ENCODE peak calls at places on chromosomes 12 and 14, in five cellular contexts. One of them, this sample, is unnamed.

GRCh38 chr12:95385246-95385645 is 88.7 kb upstream of the METAP2 start:
- DNase-seq in activated T-cell treated with anti-CD3 and anti-CD28 coated beads, Interleukin-2, amount 50 U/mL, for 72 hours: no peak
- DNase-seq in anterior cingulate cortex: no peak
- DNase-seq in astrocyte of the spinal cord: peak; percentile 54
- DNase-seq in activated T-helper 1 cell treated with Interleukin-2 at 50 U/mL for 16 hours: no peak
- DNase-seq in this sample: no peak

GRCh38 chr14:26593377-26593776 is 4.5 kb downstream of the NOVA1 start:
- DNase-seq in activated T-cell treated with anti-CD3 and anti-CD28 coated beads, Interleukin-2, amount 50 U/mL, for 72 hours: no peak
- DNase-seq in anterior cingulate cortex: no peak
- DNase-seq in astrocyte of the spinal cord: no peak
- DNase-seq in activated T-helper 1 cell treated with Interleukin-2 at 50 U/mL for 16 hours: no peak
- DNase-seq in this sample: no peak

GRCh38 chr12:96198970-96199369 is 4.8 kb downstream of the ELK3 start:
- DNase-seq in activated T-cell treated with anti-CD3 and anti-CD28 coated beads, Interleukin-2, amount 50 U/mL, for 72 hours: no peak
- DNase-seq in anterior cingulate cortex: no peak
- DNase-seq in astrocyte of the spinal cord: peak; percentile 93
- DNase-seq in activated T-helper 1 cell treated with Interleukin-2 at 50 U/mL for 16 hours: no peak
- DNase-seq in this sample: no peak

GRCh38 chr14:60254176-60254575 is 5.2 kb downstream of the PPM1A start:
- DNase-seq in activated T-cell treated with anti-CD3 and anti-CD28 coated beads, Interleukin-2, amount 50 U/mL, for 72 hours: no peak
- DNase-seq in anterior cingulate cortex: no peak
- DNase-seq in astrocyte of the spinal cord: no peak
- DNase-seq in activated T-helper 1 cell treated with Interleukin-2 at 50 U/mL for 16 hours: no peak
- DNase-seq in this sample: no peak

GRCh38 chr14:21671371-21671770 is 2.2 kb downstream of the OR4E1 start:
- DNase-seq in activated T-cell treated with anti-CD3 and anti-CD28 coated beads, Interleukin-2, amount 50 U/mL, for 72 hours: no peak
- DNase-seq in anterior cingulate cortex: no peak
- DNase-seq in astrocyte of the spinal cord: no peak
- DNase-seq in activated T-helper 1 cell treated with Interleukin-2 at 50 U/mL for 16 hours: no peak
- DNase-seq in this sample: no peak

GRCh38 chr14:72962829-72963312 is 36.6 kb downstream of the DCAF4 start:
- DNase-seq in activated T-cell treated with anti-CD3 and anti-CD28 coated beads, Interleukin-2, amount 50 U/mL, for 72 hours: no peak
- DNase-seq in anterior cingulate cortex: no peak
- DNase-seq in astrocyte of the spinal cord: peak; percentile 80
- DNase-seq in activated T-helper 1 cell treated with Interleukin-2 at 50 U/mL for 16 hours: no peak
- DNase-seq in this sample: peak; percentile 41

GRCh38 chr12:85835810-85836715 is at the start of gene RASSF9:
- DNase-seq in activated T-cell treated with anti-CD3 and anti-CD28 coated beads, Interleukin-2, amount 50 U/mL, for 72 hours: no peak
- DNase-seq in anterior cingulate cortex: peak; percentile 2
- DNase-seq in astrocyte of the spinal cord: peak; percentile 92
- DNase-seq in activated T-helper 1 cell treated with Interleukin-2 at 50 U/mL for 16 hours: no peak
- DNase-seq in this sample: no peak

GRCh38 chr12:104610513-104611235 is 153.9 kb downstream of the CHST11 start:
- DNase-seq in activated T-cell treated with anti-CD3 and anti-CD28 coated beads, Interleukin-2, amount 50 U/mL, for 72 hours: no peak
- DNase-seq in anterior cingulate cortex: no peak
- DNase-seq in astrocyte of the spinal cord: no peak
- DNase-seq in activated T-helper 1 cell treated with Interleukin-2 at 50 U/mL for 16 hours: no peak
- DNase-seq in this sample: no peak

GRCh38 chr12:25107920-25108319 is 87.0 kb downstream of the DNAI7 start:
- DNase-seq in activated T-cell treated with anti-CD3 and anti-CD28 coated beads, Interleukin-2, amount 50 U/mL, for 72 hours: no peak
- DNase-seq in anterior cingulate cortex: peak; percentile 1
- DNase-seq in astrocyte of the spinal cord: no peak
- DNase-seq in activated T-helper 1 cell treated with Interleukin-2 at 50 U/mL for 16 hours: no peak
- DNase-seq in this sample: no peak

GRCh38 chr12:64030155-64030554 is 185.7 kb downstream of the SRGAP1 start:
- DNase-seq in activated T-cell treated with anti-CD3 and anti-CD28 coated beads, Interleukin-2, amount 50 U/mL, for 72 hours: no peak
- DNase-seq in anterior cingulate cortex: no peak
- DNase-seq in astrocyte of the spinal cord: no peak
- DNase-seq in activated T-helper 1 cell treated with Interleukin-2 at 50 U/mL for 16 hours: no peak
- DNase-seq in this sample: no peak

GRCh38 chr12:63978519-63978918 is 134.0 kb downstream of the SRGAP1 start:
- DNase-seq in activated T-cell treated with anti-CD3 and anti-CD28 coated beads, Interleukin-2, amount 50 U/mL, for 72 hours: no peak
- DNase-seq in anterior cingulate cortex: no peak
- DNase-seq in astrocyte of the spinal cord: peak; percentile 76
- DNase-seq in activated T-helper 1 cell treated with Interleukin-2 at 50 U/mL for 16 hours: no peak
- DNase-seq in this sample: no peak

GRCh38 chr12:128316981-128317526 is 50.1 kb downstream of the TMEM132C start:
- DNase-seq in activated T-cell treated with anti-CD3 and anti-CD28 coated beads, Interleukin-2, amount 50 U/mL, for 72 hours: no peak
- DNase-seq in anterior cingulate cortex: no peak
- DNase-seq in astrocyte of the spinal cord: no peak
- DNase-seq in activated T-helper 1 cell treated with Interleukin-2 at 50 U/mL for 16 hours: no peak
- DNase-seq in this sample: no peak

GRCh38 chr12:50764116-50764860 is 387 bp downstream of the ATF1 start:
- DNase-seq in activated T-cell treated with anti-CD3 and anti-CD28 coated beads, Interleukin-2, amount 50 U/mL, for 72 hours: peak; percentile 76
- DNase-seq in anterior cingulate cortex: peak; percentile 74
- DNase-seq in astrocyte of the spinal cord: peak; percentile 39
- DNase-seq in activated T-helper 1 cell treated with Interleukin-2 at 50 U/mL for 16 hours: peak; percentile 70
- DNase-seq in this sample: peak; percentile 38

GRCh38 chr14:64213079-64213478 is 81.1 kb downstream of the ESR2 start:
- DNase-seq in activated T-cell treated with anti-CD3 and anti-CD28 coated beads, Interleukin-2, amount 50 U/mL, for 72 hours: no peak
- DNase-seq in anterior cingulate cortex: no peak
- DNase-seq in astrocyte of the spinal cord: no peak
- DNase-seq in activated T-helper 1 cell treated with Interleukin-2 at 50 U/mL for 16 hours: no peak
- DNase-seq in this sample: no peak

GRCh38 chr12:51389302-51389999 is 1.8 kb downstream of the GALNT6 start:
- DNase-seq in activated T-cell treated with anti-CD3 and anti-CD28 coated beads, Interleukin-2, amount 50 U/mL, for 72 hours: peak; percentile 40
- DNase-seq in anterior cingulate cortex: no peak
- DNase-seq in astrocyte of the spinal cord: no peak
- DNase-seq in activated T-helper 1 cell treated with Interleukin-2 at 50 U/mL for 16 hours: no peak
- DNase-seq in this sample: no peak

GRCh38 chr12:62659457-62660295 is 193.1 kb downstream of the MON2 start:
- DNase-seq in activated T-cell treated with anti-CD3 and anti-CD28 coated beads, Interleukin-2, amount 50 U/mL, for 72 hours: no peak
- DNase-seq in anterior cingulate cortex: no peak
- DNase-seq in astrocyte of the spinal cord: no peak
- DNase-seq in activated T-helper 1 cell treated with Interleukin-2 at 50 U/mL for 16 hours: no peak
- DNase-seq in this sample: no peak

GRCh38 chr14:30657050-30657449 is 34.9 kb downstream of the SCFD1 start:
- DNase-seq in activated T-cell treated with anti-CD3 and anti-CD28 coated beads, Interleukin-2, amount 50 U/mL, for 72 hours: no peak
- DNase-seq in anterior cingulate cortex: no peak
- DNase-seq in astrocyte of the spinal cord: no peak
- DNase-seq in activated T-helper 1 cell treated with Interleukin-2 at 50 U/mL for 16 hours: no peak
- DNase-seq in this sample: no peak

GRCh38 chr12:82835217-82835616 is 148.5 kb downstream of the TMTC2 start:
- DNase-seq in activated T-cell treated with anti-CD3 and anti-CD28 coated beads, Interleukin-2, amount 50 U/mL, for 72 hours: no peak
- DNase-seq in anterior cingulate cortex: no peak
- DNase-seq in astrocyte of the spinal cord: peak; percentile 21
- DNase-seq in activated T-helper 1 cell treated with Interleukin-2 at 50 U/mL for 16 hours: no peak
- DNase-seq in this sample: no peak